ENCODE peak calls at places on chromosome 20, in four cellular contexts. One of them, this sample, is unnamed.

GRCh38 chr20:50678213-50678898 is 13.0 kb downstream of the RIPOR3 start:
- DNase-seq in stomach: peak; percentile 93
- DNase-seq in kidney: peak; percentile 86
- DNase-seq in thoracic aorta: no peak
- DNase-seq in this sample: no peak

GRCh38 chr20:14924433-14924832 is 587.0 kb upstream of the FLRT3 start:
- DNase-seq in thoracic aorta: no peak
- DNase-seq in kidney: no peak
- DNase-seq in stomach: no peak
- DNase-seq in this sample: no peak

GRCh38 chr20:35506872-35507638 is 22.4 kb downstream of the C20orf173 start:
- DNase-seq in stomach: no peak
- DNase-seq in kidney: no peak
- DNase-seq in thoracic aorta: no peak
- DNase-seq in this sample: no peak

GRCh38 chr20:36463212-36464061 is 77.9 kb upstream of the MYL9 start:
- DNase-seq in stomach: no peak
- DNase-seq in kidney: no peak
- DNase-seq in thoracic aorta: no peak
- DNase-seq in this sample: no peak

GRCh38 chr20:62685781-62686555 is 22.7 kb upstream of the NTSR1 start:
- DNase-seq in stomach: peak; percentile 50
- DNase-seq in thoracic aorta: no peak
- DNase-seq in kidney: no peak
- DNase-seq in this sample: peak; percentile 85

GRCh38 chr20:15406072-15406471 is 1068.7 kb upstream of the FLRT3 start:
- DNase-seq in thoracic aorta: no peak
- DNase-seq in kidney: no peak
- DNase-seq in stomach: no peak
- DNase-seq in this sample: no peak

GRCh38 chr20:57310821-57311514 is 18.6 kb upstream of the SPO11 start:
- DNase-seq in stomach: no peak
- DNase-seq in thoracic aorta: no peak
- DNase-seq in kidney: no peak
- DNase-seq in this sample: no peak

GRCh38 chr20:699811-700338 is 24.3 kb upstream of the SCRT2 start:
- DNase-seq in thoracic aorta: no peak
- DNase-seq in stomach: peak; percentile 78
- DNase-seq in kidney: no peak
- DNase-seq in this sample: no peak

GRCh38 chr20:32731882-32732266 is 11.4 kb downstream of the COMMD7 start:
- DNase-seq in thoracic aorta: no peak
- DNase-seq in kidney: no peak
- DNase-seq in stomach: no peak
- DNase-seq in this sample: peak; percentile 68

GRCh38 chr20:32476684-32477593 is 108.2 kb downstream of the NOL4L start:
- DNase-seq in thoracic aorta: no peak
- DNase-seq in stomach: no peak
- DNase-seq in kidney: peak; percentile 40
- DNase-seq in this sample: peak; percentile 58

GRCh38 chr20:44610313-44610965 is 28.1 kb downstream of the PKIG start:
- DNase-seq in stomach: no peak
- DNase-seq in thoracic aorta: no peak
- DNase-seq in kidney: no peak
- DNase-seq in this sample: no peak

GRCh38 chr20:50526403-50526989 is 16.3 kb downstream of the PTPN1 start:
- DNase-seq in stomach: no peak
- DNase-seq in kidney: no peak
- DNase-seq in thoracic aorta: no peak
- DNase-seq in this sample: no peak

GRCh38 chr20:56043227-56043626 is 37.9 kb upstream of the CBLN4 start:
- DNase-seq in thoracic aorta: no peak
- DNase-seq in kidney: no peak
- DNase-seq in stomach: no peak
- DNase-seq in this sample: no peak

GRCh38 chr20:49690899-49691620 is 22.6 kb downstream of the B4GALT5 start:
- DNase-seq in kidney: no peak
- DNase-seq in thoracic aorta: no peak
- DNase-seq in stomach: peak; percentile 77
- DNase-seq in this sample: no peak

GRCh38 chr20:49174183-49174582 is 14.0 kb downstream of the STAU1 start:
- DNase-seq in stomach: no peak
- DNase-seq in thoracic aorta: no peak
- DNase-seq in kidney: no peak
- DNase-seq in this sample: no peak

GRCh38 chr20:16293590-16293989 is 279.7 kb downstream of the KIF16B start:
- DNase-seq in stomach: no peak
- DNase-seq in kidney: no peak
- DNase-seq in thoracic aorta: no peak
- DNase-seq in this sample: no peak

GRCh38 chr20:25544316-25544715 is 41.0 kb downstream of the NINL start:
- DNase-seq in kidney: no peak
- DNase-seq in thoracic aorta: no peak
- DNase-seq in stomach: no peak
- DNase-seq in this sample: no peak

GRCh38 chr20:18663932-18664331 is 76.1 kb downstream of the DTD1 start:
- DNase-seq in stomach: no peak
- DNase-seq in thoracic aorta: no peak
- DNase-seq in kidney: no peak
- DNase-seq in this sample: no peak

GRCh38 chr20:63625771-63626423 is 1.0 kb downstream of the GMEB2 start:
- DNase-seq in stomach: no peak
- DNase-seq in kidney: peak; percentile 83
- DNase-seq in thoracic aorta: no peak
- DNase-seq in this sample: peak; percentile 44

GRCh38 chr20:56843817-56844216 is 214.7 kb downstream of the TFAP2C start:
- DNase-seq in kidney: no peak
- DNase-seq in thoracic aorta: no peak
- DNase-seq in stomach: no peak
- DNase-seq in this sample: no peak

GRCh38 chr20:49030954-49031619 is 15.0 kb upstream of the CSE1L start:
- DNase-seq in kidney: no peak
- DNase-seq in thoracic aorta: no peak
- DNase-seq in stomach: no peak
- DNase-seq in this sample: peak; percentile 61

GRCh38 chr20:22652685-22653568 is 68.6 kb upstream of the FOXA2 start:
- DNase-seq in thoracic aorta: no peak
- DNase-seq in kidney: no peak
- DNase-seq in stomach: no peak
- DNase-seq in this sample: no peak

GRCh38 chr20:41398408-41398807 is 31.8 kb upstream of the EMILIN3 start:
- DNase-seq in thoracic aorta: no peak
- DNase-seq in kidney: no peak
- DNase-seq in stomach: peak; percentile 34
- DNase-seq in this sample: peak; percentile 5

GRCh38 chr20:23612385-23612784 is 6.7 kb upstream of the CST9 start:
- DNase-seq in stomach: no peak
- DNase-seq in kidney: no peak
- DNase-seq in thoracic aorta: no peak
- DNase-seq in this sample: no peak

GRCh38 chr20:53748821-53749402 is 155.3 kb upstream of the ZNF217 start:
- DNase-seq in thoracic aorta: no peak
- DNase-seq in kidney: no peak
- DNase-seq in stomach: no peak
- DNase-seq in this sample: no peak

GRCh38 chr20:9334866-9335265 is 179.5 kb upstream of the LAMP5 start:
- DNase-seq in stomach: no peak
- DNase-seq in kidney: no peak
- DNase-seq in thoracic aorta: no peak
- DNase-seq in this sample: no peak

GRCh38 chr20:17935761-17936160 is 32.8 kb downstream of the SNX5 start:
- DNase-seq in stomach: no peak
- DNase-seq in kidney: no peak
- DNase-seq in thoracic aorta: no peak
- DNase-seq in this sample: no peak

GRCh38 chr20:49569403-49570115 is 1.6 kb upstream of the PTGIS start:
- DNase-seq in stomach: peak; percentile 19
- DNase-seq in kidney: no peak
- DNase-seq in thoracic aorta: no peak
- DNase-seq in this sample: no peak

GRCh38 chr20:43583982-43584432 is 6.7 kb upstream of the IFT52 start:
- DNase-seq in kidney: peak; percentile 96
- DNase-seq in stomach: peak; percentile 56
- DNase-seq in thoracic aorta: peak; percentile 43
- DNase-seq in this sample: peak; percentile 73

GRCh38 chr20:44310664-44311639 is at the start of gene FITM2:
- DNase-seq in kidney: peak; percentile 99
- DNase-seq in stomach: peak; percentile 99
- DNase-seq in thoracic aorta: peak; percentile 97
- DNase-seq in this sample: peak; percentile 99

GRCh38 chr20:3786126-3786484 is 435 bp downstream of the CENPB start:
- DNase-seq in kidney: no peak
- DNase-seq in thoracic aorta: no peak
- DNase-seq in stomach: peak; percentile 45
- DNase-seq in this sample: peak; percentile 77

DNA sequence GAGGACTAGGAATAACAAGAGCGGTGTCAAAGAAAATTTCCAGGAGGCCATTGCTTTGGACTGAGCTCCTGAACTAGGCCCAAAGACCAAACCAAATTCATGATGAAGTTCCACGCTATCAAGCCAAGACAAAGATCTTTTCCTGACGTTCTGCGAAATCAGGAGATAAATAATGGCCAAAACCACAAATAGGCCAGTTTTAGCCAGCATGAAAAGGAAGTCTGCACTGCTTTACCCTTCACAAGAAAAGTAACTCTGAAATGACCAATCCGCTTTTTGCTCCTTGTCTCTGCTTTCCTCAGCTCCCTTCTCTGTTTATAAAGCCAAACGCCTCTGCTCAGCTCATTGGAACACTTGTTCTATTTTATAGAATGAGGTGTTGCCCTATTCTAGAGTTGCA is 6.7 kb downstream of the NCOA5 start:
- DNase-seq in thoracic aorta: no peak
- DNase-seq in stomach: no peak
- DNase-seq in kidney: no peak
- DNase-seq in this sample: no peak
- H3K4me1 ChIP-seq in thoracic aorta: peaks cover 91% of the 10 kb centered on the region
- H3K4me1 ChIP-seq in stomach: peaks cover 98% of the 10 kb centered on the region
- H3K4me1 ChIP-seq in kidney: peaks cover 12% of the 10 kb centered on the region
- H3K4me1 ChIP-seq in this sample: peaks cover 75% of the 10 kb centered on the region

DNA sequence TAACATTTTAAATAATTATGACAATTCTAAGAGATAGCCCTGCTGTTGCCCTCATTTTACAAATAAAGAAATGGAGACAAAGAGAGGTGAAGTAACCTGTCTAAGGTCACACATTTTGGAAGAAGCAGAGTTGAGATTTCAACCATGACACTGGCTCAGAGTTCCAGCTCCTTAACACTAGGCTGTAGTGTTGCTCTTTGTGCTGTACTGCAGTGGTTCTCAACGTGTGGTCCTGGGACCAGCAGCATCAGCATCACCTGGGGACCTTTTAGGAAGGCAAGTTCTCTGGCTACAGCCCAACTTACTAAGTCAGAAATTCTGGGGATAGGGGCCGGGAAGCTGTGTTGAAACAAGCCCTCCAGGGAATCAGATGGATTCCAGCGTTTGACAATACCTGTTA is 62.4 kb upstream of the FERMT1 start:
- DNase-seq in stomach: no peak
- DNase-seq in thoracic aorta: no peak
- DNase-seq in kidney: no peak
- DNase-seq in this sample: no peak
- TF ChIP-seq CTCF in stomach: no peak
- TF ChIP-seq CTCF in thoracic aorta: no peak
- TF ChIP-seq CTCF in kidney: peak; percentile 15
- TF ChIP-seq CTCF in this sample: no peak

GRCh38 chr20:59630526-59630925 is 26.2 kb downstream of the PHACTR3 start:
- DNase-seq in stomach: no peak
- DNase-seq in kidney: no peak
- DNase-seq in thoracic aorta: no peak
- DNase-seq in this sample: no peak

GRCh38 chr20:59633646-59634045 is 29.3 kb downstream of the PHACTR3 start:
- DNase-seq in stomach: no peak
- DNase-seq in thoracic aorta: no peak
- DNase-seq in kidney: no peak
- DNase-seq in this sample: no peak

GRCh38 chr20:59632426-59633113 is 28.2 kb downstream of the PHACTR3 start:
- DNase-seq in stomach: peak; percentile 3
- DNase-seq in kidney: no peak
- DNase-seq in thoracic aorta: no peak
- DNase-seq in this sample: no peak

GRCh38 chr20:59629141-59630045 is 25.1 kb downstream of the PHACTR3 start:
- DNase-seq in thoracic aorta: no peak
- DNase-seq in stomach: no peak
- DNase-seq in kidney: no peak
- DNase-seq in this sample: no peak

DNA sequence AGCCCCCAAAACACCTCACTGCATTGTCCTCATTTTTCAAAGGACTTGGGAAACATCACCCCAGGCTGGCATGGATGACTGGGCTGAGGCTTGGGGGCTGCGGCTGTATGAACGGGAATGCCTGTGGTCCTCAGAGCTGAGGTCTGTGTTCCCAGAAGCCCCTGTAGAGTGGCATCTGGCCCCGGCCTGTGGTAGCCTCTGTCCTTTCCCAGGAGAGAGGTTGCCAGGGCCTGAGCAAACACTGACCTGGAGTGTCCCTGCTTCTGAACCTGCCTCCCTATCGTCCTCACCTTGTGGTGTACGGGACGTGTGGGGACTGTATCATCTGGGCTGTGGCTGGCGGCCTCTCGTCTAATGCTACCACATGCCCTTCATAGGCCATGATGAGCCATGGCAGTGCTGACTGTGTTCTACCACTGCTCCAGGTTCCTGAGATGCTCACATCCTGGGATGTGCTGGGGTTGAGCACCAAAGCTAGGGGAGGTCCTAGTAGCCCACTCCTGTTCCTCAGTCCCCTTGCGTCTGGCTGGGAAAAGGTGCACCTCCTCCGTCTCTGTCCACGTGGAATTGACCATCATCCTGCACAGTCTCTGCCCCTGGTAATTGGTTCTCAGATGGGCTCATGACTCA is 27.5 kb downstream of the PHACTR3 start:
- DNase-seq in kidney: no peak
- DNase-seq in stomach: no peak
- DNase-seq in thoracic aorta: no peak
- DNase-seq in this sample: no peak
- H3K27ac ChIP-seq in kidney: no peak overlapping the region
- H3K27ac ChIP-seq in stomach: no peak overlapping the region
- H3K27ac ChIP-seq in thoracic aorta: no peak overlapping the region
- H3K27ac ChIP-seq in this sample: no peak overlapping the region

DNA sequence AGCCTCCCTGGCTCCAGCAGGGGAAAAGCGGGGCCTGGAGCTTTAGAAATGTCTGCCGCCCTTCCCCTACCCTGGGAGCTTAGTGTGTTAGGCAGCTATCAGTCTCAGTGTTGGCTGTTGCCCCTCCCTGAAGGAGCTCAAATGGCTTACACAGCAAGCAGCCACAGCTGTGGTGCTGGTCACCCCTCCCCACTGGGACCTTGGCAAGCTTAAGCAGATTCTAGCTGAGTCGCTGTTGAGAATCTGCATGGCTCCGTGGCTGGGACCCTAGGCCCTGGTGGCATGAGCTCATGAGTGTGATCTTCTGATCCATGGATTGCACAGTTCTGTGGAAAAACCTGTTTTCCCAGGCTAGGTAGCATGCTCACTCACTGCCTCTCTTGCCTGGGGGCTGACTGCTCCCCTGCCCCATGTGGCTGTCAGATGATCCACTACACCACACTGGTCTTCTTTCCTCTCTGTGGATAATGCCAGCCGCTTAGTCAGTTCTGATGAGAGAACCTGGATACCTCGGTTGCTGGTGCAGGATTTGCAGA is 714.0 kb downstream of the MAFB start:
- DNase-seq in stomach: no peak
- DNase-seq in kidney: peak; percentile 38
- DNase-seq in thoracic aorta: no peak
- DNase-seq in this sample: no peak
- H3K4me1 ChIP-seq in stomach: no peaks in the 10 kb centered on the region
- H3K4me1 ChIP-seq in kidney: no peaks in the 10 kb centered on the region
- H3K4me1 ChIP-seq in thoracic aorta: no peaks in the 10 kb centered on the region
- H3K4me1 ChIP-seq in this sample: no peaks in the 10 kb centered on the region

This sample was measured in lower lobe of right lung.